ENCODE peak calls at places on chromosomes 7 and 10, in six cellular contexts. U is HAP-1, Q is A549, H is prostate gland, L is IMR-90, T is brain microvascular endothelial cell. W is an unnamed sample.

GRCh38 chr10:48450811-48451466 is 144.5 kb downstream of the MAPK8 start:
- DNase-seq in U (no peak), Q (no peak), H (no peak), L (no peak), T (no peak), W (no peak)

GRCh38 chr7:29563590-29564454 is at the start of gene PRR15:
- DNase-seq in U (peak), Q (peak), H (peak), L (no peak), T (peak), W (no peak)

GRCh38 chr10:74640134-74640533 is 186.3 kb upstream of the KAT6B start:
- DNase-seq in U (no peak), Q (no peak), H (no peak), L (peak), T (no peak), W (no peak)

GRCh38 chr10:84077728-84078127 is 61.6 kb upstream of the GHITM start:
- DNase-seq in U (no peak), Q (no peak), H (no peak), L (no peak), T (no peak), W (no peak)

GRCh38 chr7:17090751-17091150 is 207.7 kb upstream of the AHR start:
- DNase-seq in U (no peak), Q (no peak), H (no peak), L (peak), T (peak), W (peak)

GRCh38 chr7:102895602-102896001 is 17.2 kb upstream of the LRRC17 start:
- DNase-seq in U (no peak), Q (no peak), H (no peak), L (no peak), T (no peak), W (no peak)

GRCh38 chr7:52781250-52781649 is 254.2 kb upstream of the POM121L12 start:
- DNase-seq in U (no peak), Q (no peak), H (no peak), L (no peak), T (no peak), W (no peak)

GRCh38 chr10:97090035-97090434 is 95.7 kb downstream of the SLIT1 start:
- DNase-seq in U (no peak), Q (no peak), H (no peak), L (no peak), T (no peak), W (no peak)

GRCh38 chr10:115222039-115222438 is 128.9 kb downstream of the ATRNL1 start:
- DNase-seq in U (no peak), Q (no peak), H (no peak), L (no peak), T (no peak), W (no peak)

GRCh38 chr7:137990251-137990901 is 11.5 kb downstream of the CREB3L2 start:
- DNase-seq in U (no peak), Q (no peak), H (no peak), L (peak), T (peak), W (peak)

GRCh38 chr10:47041401-47042198 is 130.4 kb downstream of the PTPN20 start:
- DNase-seq in U (no peak), Q (no peak), H (no peak), L (no peak), T (no peak), W (no peak)

GRCh38 chr7:32937344-32938174 is 19.7 kb upstream of the FKBP9 start:
- DNase-seq in U (peak), Q (no peak), H (peak), L (peak), T (no peak), W (no peak)

GRCh38 chr10:44184633-44185314 is 200.1 kb downstream of the CXCL12 start:
- DNase-seq in U (no peak), Q (no peak), H (no peak), L (no peak), T (no peak), W (no peak)

GRCh38 chr10:132722391-132722790 is 63.6 kb downstream of the NKX6-2 start:
- DNase-seq in U (no peak), Q (no peak), H (no peak), L (no peak), T (no peak), W (no peak)

GRCh38 chr7:99551329-99551728 is 585 bp downstream of the FAM200A start:
- DNase-seq in U (no peak), Q (peak), H (no peak), L (peak), T (no peak), W (no peak)

GRCh38 chr7:98281757-98282652 is 519 bp downstream of the BRI3 start:
- DNase-seq in U (peak), Q (no peak), H (no peak), L (no peak), T (no peak), W (no peak)

GRCh38 chr7:152406491-152406890 is 29.3 kb downstream of the KMT2C start:
- DNase-seq in U (no peak), Q (no peak), H (no peak), L (no peak), T (no peak), W (no peak)

GRCh38 chr7:13981070-13981469 is 8.4 kb downstream of the ETV1 start:
- DNase-seq in U (peak), Q (peak), H (peak), L (peak), T (peak), W (peak)

GRCh38 chr10:103800789-103801540 is 54.4 kb downstream of the SH3PXD2A start:
- DNase-seq in U (no peak), Q (no peak), H (peak), L (peak), T (no peak), W (no peak)

GRCh38 chr10:112314822-112315474 is 31.7 kb downstream of the TECTB start:
- DNase-seq in U (peak), Q (peak), H (peak), L (peak), T (peak), W (no peak)

GRCh38 chr10:1119501-1119900 is 63.3 kb downstream of the WDR37 start:
- DNase-seq in U (no peak), Q (no peak), H (no peak), L (no peak), T (no peak), W (no peak)

GRCh38 chr7:42057331-42057730 is 179.7 kb downstream of the GLI3 start:
- DNase-seq in U (no peak), Q (no peak), H (no peak), L (no peak), T (no peak), W (no peak)

GRCh38 chr7:66301737-66302136 is 96.6 kb downstream of the TPST1 start:
- DNase-seq in U (no peak), Q (no peak), H (no peak), L (no peak), T (no peak), W (no peak)

GRCh38 chr10:79066460-79067240 is 2.1 kb upstream of the ZMIZ1 start:
- DNase-seq in U (peak), Q (peak), H (no peak), L (peak), T (no peak), W (no peak)

GRCh38 chr10:132023092-132023811 is 41.5 kb upstream of the BNIP3 start:
- DNase-seq in U (peak), Q (peak), H (peak), L (peak), T (peak), W (peak)

GRCh38 chr7:18206331-18206730 is 178.7 kb upstream of the PRPS1L1 start:
- DNase-seq in U (peak), Q (no peak), H (no peak), L (no peak), T (no peak), W (no peak)

GRCh38 chr7:47241112-47242065 is 340.5 kb downstream of the TNS3 start:
- DNase-seq in U (no peak), Q (no peak), H (no peak), L (no peak), T (no peak), W (no peak)

GRCh38 chr10:31731711-31732110 is 196.9 kb downstream of the ARHGAP12 start:
- DNase-seq in U (no peak), Q (no peak), H (no peak), L (no peak), T (no peak), W (no peak)

GRCh38 chr10:29853913-29854312 is 205.5 kb downstream of the JCAD start:
- DNase-seq in U (no peak), Q (no peak), H (no peak), L (no peak), T (no peak), W (no peak)

GRCh38 chr10:49218480-49218879 is 30.3 kb upstream of the TMEM273 start:
- DNase-seq in U (no peak), Q (no peak), H (no peak), L (no peak), T (no peak), W (no peak)

GRCh38 chr7:130994378-130995115 is 260.5 kb upstream of the KLF14 start:
- DNase-seq in U (no peak), Q (no peak), H (peak), L (no peak), T (no peak), W (no peak)

GRCh38 chr10:28925154-28925663 is 247.9 kb downstream of the BAMBI start:
- DNase-seq in U (no peak), Q (no peak), H (no peak), L (no peak), T (no peak), W (no peak)

GRCh38 chr7:86644282-86645173 is 819 bp downstream of the GRM3 start:
- DNase-seq in U (no peak), Q (no peak), H (no peak), L (no peak), T (no peak), W (no peak)

GRCh38 chr10:18401416-18402195 is 249.8 kb downstream of the NSUN6 start:
- DNase-seq in U (no peak), Q (no peak), H (no peak), L (no peak), T (no peak), W (no peak)

GRCh38 chr7:158595068-158595467 is 7.4 kb upstream of the PTPRN2 start:
- DNase-seq in U (no peak), Q (no peak), H (no peak), L (peak), T (no peak), W (no peak)

GRCh38 chr7:101804087-101804631 is 13.3 kb upstream of the CUX1 start:
- DNase-seq in U (no peak), Q (no peak), H (no peak), L (no peak), T (no peak), W (no peak)

GRCh38 chr7:126715076-126715475 is 537.7 kb downstream of the GRM8 start:
- DNase-seq in U (no peak), Q (no peak), H (no peak), L (no peak), T (no peak), W (no peak)

GRCh38 chr10:87861566-87861952 is 1.8 kb downstream of the KLLN start:
- DNase-seq in U (peak), Q (no peak), H (peak), L (peak), T (peak), W (no peak)

GRCh38 chr7:153891990-153892389 is 160.2 kb upstream of the DPP6 start:
- DNase-seq in U (no peak), Q (no peak), H (no peak), L (no peak), T (no peak), W (no peak)

GRCh38 chr7:153887756-153888591 is 164.2 kb upstream of the DPP6 start:
- DNase-seq in U (no peak), Q (no peak), H (no peak), L (no peak), T (no peak), W (no peak)

GRCh38 chr7:153886121-153886505 is 166.1 kb upstream of the DPP6 start:
- DNase-seq in U (no peak), Q (no peak), H (no peak), L (no peak), T (no peak), W (no peak)

DNA sequence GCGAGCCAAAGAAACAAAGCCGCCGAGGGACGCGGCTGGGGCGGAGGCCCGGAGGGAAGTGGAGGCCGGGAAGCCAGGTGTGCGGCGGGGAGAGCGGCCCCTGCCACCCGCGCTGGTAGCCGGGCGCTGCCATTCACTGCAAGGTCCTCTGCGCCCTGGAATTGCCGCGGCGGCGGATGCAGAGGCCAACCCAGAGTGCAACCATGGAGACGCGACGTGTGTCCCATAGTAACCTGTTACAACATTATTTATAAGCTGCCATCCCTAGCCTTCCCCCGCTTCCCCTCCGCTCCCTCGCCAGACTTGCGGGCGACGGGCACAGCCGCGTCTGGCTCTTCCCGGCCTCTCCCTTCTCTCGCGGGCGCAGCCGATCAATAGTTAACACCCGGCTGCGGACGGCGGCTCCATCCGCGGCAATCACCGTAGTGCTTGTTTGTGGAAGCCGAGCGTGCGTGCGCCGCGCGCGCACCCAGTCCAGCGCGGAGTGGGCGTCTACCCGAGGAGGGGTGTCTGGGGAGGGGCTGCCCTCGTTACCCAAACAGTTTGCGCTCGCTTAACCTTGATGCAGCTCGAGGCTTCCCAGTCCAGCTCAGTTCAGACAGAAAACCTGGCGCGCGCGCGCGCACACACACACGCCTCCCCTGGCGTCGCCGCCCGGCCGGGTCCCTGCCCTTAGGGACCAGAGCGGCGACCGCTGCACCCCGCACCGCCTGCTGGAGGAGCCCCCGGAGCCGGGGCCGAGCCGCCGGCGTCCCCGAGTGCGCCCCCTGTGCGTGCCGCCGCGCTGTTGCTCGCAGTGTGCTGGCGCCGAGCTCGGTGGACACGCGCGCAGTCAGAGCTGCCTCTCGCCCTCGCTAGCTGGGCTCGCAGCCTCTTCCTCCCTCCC is 165.4 kb upstream of the DPP6 start:
- DNase-seq in U (no peak), Q (no peak), H (no peak), L (no peak), T (no peak), W (no peak)
- H3K4me3 ChIP-seq in U (no peak), Q (no peak), H (no peak), L (no peak), T (no peak), W (no peak)

DNA sequence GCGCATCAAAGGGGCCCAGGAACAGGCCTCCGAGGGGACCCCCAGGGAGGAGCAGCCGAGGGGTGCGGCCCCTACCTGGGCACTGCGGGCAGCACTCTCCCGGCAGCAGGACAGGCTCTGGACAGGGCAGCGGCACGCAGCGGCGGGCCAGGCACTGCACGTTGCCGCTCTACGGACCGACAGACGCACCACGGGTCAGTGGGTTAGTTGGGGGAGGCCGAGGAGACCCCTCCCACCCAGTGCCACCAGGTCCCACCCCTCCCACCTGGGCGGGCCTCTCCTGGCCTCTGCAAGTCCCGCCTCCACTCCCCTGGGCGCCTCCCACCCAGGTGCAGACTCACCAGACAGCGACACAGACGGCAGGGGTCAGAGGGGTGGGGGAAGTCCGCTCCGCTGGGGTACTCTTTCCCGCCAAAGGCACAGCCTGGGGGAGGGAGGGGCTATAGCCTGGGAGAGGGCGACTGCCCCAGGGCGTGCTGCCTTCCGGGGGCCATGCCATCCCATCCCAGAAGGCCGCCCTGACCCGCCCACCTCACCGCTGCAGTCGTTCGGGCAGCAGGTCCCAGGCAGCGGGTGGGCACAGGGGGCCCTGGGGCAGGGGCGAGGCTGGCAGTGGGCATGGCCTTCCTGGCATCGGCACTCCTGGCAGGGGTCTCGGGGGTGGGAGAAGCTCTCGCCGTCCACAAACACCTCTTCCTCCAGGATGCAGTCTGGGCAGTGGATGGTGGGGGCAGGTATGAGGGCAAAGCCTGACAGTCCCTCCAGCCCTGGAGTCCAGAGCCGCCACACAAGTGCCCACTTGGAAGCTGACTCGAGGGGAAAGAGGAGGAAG is 19.2 kb downstream of the KCP start:
- DNase-seq in U (peak), Q (no peak), H (no peak), L (no peak), T (no peak), W (no peak)
- H3K4me3 ChIP-seq in U (no peak), Q (peak), H (peak), L (no peak), T (no peak), W (no peak)

GRCh38 chr7:122717356-122718089 is 14.8 kb upstream of the RNF148 start:
- DNase-seq in U (no peak), Q (no peak), H (no peak), L (no peak), T (no peak), W (no peak)
- H3K4me3 ChIP-seq in U (no peak), Q (no peak), H (no peak), L (no peak), T (no peak), W (no peak)

DNA sequence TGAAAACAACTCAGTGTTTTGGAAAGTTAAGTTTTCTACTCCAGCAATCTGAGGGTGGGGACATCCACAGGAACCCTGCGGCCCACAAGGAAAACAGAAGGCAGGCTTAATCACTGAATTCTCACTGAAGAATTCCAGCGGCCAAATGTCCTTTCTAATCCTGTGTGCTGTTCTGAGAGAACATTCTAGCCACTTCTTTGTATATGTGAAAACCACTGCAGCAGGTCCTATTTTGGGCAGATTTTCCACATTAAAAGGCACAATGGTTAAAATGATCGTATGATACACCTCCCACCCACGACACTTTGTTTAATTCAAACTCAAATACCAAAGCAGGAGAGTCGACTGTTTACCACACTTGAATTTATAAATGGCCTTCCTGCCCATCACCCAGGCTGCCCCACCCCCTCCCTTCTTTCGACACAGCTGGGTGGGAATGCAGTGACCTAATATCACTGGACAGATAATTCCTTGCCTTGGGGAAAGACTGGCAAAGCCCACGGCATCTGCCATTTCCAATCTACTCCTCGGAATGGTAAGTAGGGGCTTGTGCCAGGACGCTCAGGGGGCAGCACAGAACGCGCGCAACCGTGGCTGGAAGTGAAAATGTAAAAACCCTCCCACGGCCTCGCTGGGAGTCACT is 67.0 kb downstream of the CTBP2 start:
- DNase-seq in U (no peak), Q (no peak), H (no peak), L (peak), T (peak), W (no peak)
- H3K4me3 ChIP-seq in U (no peak), Q (no peak), H (no peak), L (no peak), T (no peak), W (no peak)

GRCh38 chr10:80410578-80411145 is 2.3 kb downstream of the PRXL2A start:
- DNase-seq in U (no peak), Q (no peak), H (no peak), L (no peak), T (no peak), W (no peak)

GRCh38 chr10:80411681-80412230 is 3.4 kb downstream of the PRXL2A start:
- DNase-seq in U (no peak), Q (no peak), H (no peak), L (no peak), T (no peak), W (no peak)

GRCh38 chr10:80411267-80411668 is 2.9 kb downstream of the PRXL2A start:
- DNase-seq in U (no peak), Q (no peak), H (no peak), L (no peak), T (no peak), W (no peak)

GRCh38 chr10:80409121-80409520 is 770 bp downstream of the PRXL2A start:
- DNase-seq in U (no peak), Q (peak), H (no peak), L (no peak), T (no peak), W (no peak)

DNA sequence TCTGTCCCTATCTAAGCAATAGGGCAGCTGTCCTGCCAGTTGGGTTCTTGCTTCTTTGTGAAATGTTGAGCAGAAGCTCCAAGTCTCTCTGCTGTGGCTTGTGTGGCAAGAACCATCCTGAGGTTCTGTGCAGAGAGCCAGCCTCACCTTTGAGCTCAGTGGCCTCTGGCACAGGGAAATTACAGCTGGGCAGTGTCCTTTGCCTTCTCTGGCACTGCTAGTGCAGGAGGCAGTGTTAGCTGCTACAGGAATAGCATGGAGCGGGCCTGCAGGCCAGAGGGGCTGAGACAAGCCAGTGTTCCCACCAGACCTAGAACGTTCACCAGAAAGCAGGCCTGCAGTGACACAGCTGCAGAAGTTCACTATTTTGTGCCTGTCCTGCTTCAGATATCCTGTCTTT is 1.8 kb downstream of the PRXL2A start:
- DNase-seq in U (no peak), Q (no peak), H (no peak), L (no peak), T (no peak), W (no peak)
- H3K4me3 ChIP-seq in U (no peak), Q (no peak), H (no peak), L (no peak), T (no peak), W (no peak)

W was measured in AG09309.